ENCODE peak calls at places on chromosomes 7 and 10, in nine cellular contexts. One of them, this sample, is unnamed.

GRCh38 chr10:102120142-102120986 is at the start of gene LDB1:
- DNase-seq in GM23248: peak
- DNase-seq in pancreas: peak
- DNase-seq in Karpas-422: peak
- DNase-seq in GM12878: no peak
- DNase-seq in CD4-positive, alpha-beta memory T cell: peak
- DNase-seq in coronary artery: peak
- DNase-seq in AG04450: peak
- DNase-seq in left ventricle myocardium inferior: peak
- DNase-seq in this sample: peak

GRCh38 chr7:129959480-129960332 is 6.9 kb upstream of the UBE2H start:
- DNase-seq in GM23248: no peak
- DNase-seq in pancreas: no peak
- DNase-seq in Karpas-422: no peak
- DNase-seq in GM12878: no peak
- DNase-seq in CD4-positive, alpha-beta memory T cell: no peak
- DNase-seq in coronary artery: no peak
- DNase-seq in AG04450: no peak
- DNase-seq in left ventricle myocardium inferior: no peak
- DNase-seq in this sample: no peak

GRCh38 chr10:125159932-125160855 is at the start of gene CTBP2:
- DNase-seq in GM23248: peak
- DNase-seq in pancreas: peak
- DNase-seq in Karpas-422: no peak
- DNase-seq in GM12878: no peak
- DNase-seq in CD4-positive, alpha-beta memory T cell: no peak
- DNase-seq in coronary artery: peak
- DNase-seq in AG04450: no peak
- DNase-seq in left ventricle myocardium inferior: peak
- DNase-seq in this sample: peak

GRCh38 chr10:21510218-21511070 is 15.0 kb downstream of the SKIDA1 start:
- DNase-seq in GM23248: peak
- DNase-seq in pancreas: no peak
- DNase-seq in Karpas-422: no peak
- DNase-seq in GM12878: no peak
- DNase-seq in CD4-positive, alpha-beta memory T cell: no peak
- DNase-seq in coronary artery: no peak
- DNase-seq in AG04450: no peak
- DNase-seq in left ventricle myocardium inferior: no peak
- DNase-seq in this sample: no peak

GRCh38 chr7:98978672-98979071 is 100.3 kb downstream of the TRRAP start:
- DNase-seq in GM23248: no peak
- DNase-seq in pancreas: no peak
- DNase-seq in Karpas-422: no peak
- DNase-seq in GM12878: no peak
- DNase-seq in CD4-positive, alpha-beta memory T cell: no peak
- DNase-seq in coronary artery: peak
- DNase-seq in AG04450: no peak
- DNase-seq in left ventricle myocardium inferior: no peak
- DNase-seq in this sample: no peak

GRCh38 chr10:70905071-70906021 is 17.0 kb upstream of the PCBD1 start:
- DNase-seq in GM23248: no peak
- DNase-seq in pancreas: no peak
- DNase-seq in Karpas-422: no peak
- DNase-seq in GM12878: no peak
- DNase-seq in CD4-positive, alpha-beta memory T cell: no peak
- DNase-seq in coronary artery: no peak
- DNase-seq in AG04450: no peak
- DNase-seq in left ventricle myocardium inferior: no peak
- DNase-seq in this sample: no peak

GRCh38 chr7:130385600-130386066 is 5.3 kb downstream of the CPA1 start:
- DNase-seq in GM23248: no peak
- DNase-seq in pancreas: no peak
- DNase-seq in Karpas-422: no peak
- DNase-seq in GM12878: no peak
- DNase-seq in CD4-positive, alpha-beta memory T cell: no peak
- DNase-seq in coronary artery: no peak
- DNase-seq in AG04450: no peak
- DNase-seq in left ventricle myocardium inferior: no peak
- DNase-seq in this sample: no peak

GRCh38 chr10:90133606-90134005 is 432.2 kb downstream of the KIF20B start:
- DNase-seq in GM23248: no peak
- DNase-seq in pancreas: no peak
- DNase-seq in Karpas-422: no peak
- DNase-seq in GM12878: no peak
- DNase-seq in CD4-positive, alpha-beta memory T cell: no peak
- DNase-seq in coronary artery: no peak
- DNase-seq in AG04450: no peak
- DNase-seq in left ventricle myocardium inferior: no peak
- DNase-seq in this sample: no peak

GRCh38 chr7:25964483-25964961 is 187.5 kb upstream of the NFE2L3 start:
- DNase-seq in GM23248: no peak
- DNase-seq in pancreas: peak
- DNase-seq in Karpas-422: peak
- DNase-seq in GM12878: peak
- DNase-seq in CD4-positive, alpha-beta memory T cell: no peak
- DNase-seq in coronary artery: no peak
- DNase-seq in AG04450: no peak
- DNase-seq in left ventricle myocardium inferior: no peak
- DNase-seq in this sample: no peak

GRCh38 chr10:84727398-84727797 is 399.0 kb downstream of the CCSER2 start:
- DNase-seq in GM23248: no peak
- DNase-seq in pancreas: no peak
- DNase-seq in Karpas-422: no peak
- DNase-seq in GM12878: no peak
- DNase-seq in CD4-positive, alpha-beta memory T cell: no peak
- DNase-seq in coronary artery: no peak
- DNase-seq in AG04450: no peak
- DNase-seq in left ventricle myocardium inferior: no peak
- DNase-seq in this sample: no peak

GRCh38 chr10:99631496-99631895 is 11.3 kb upstream of the SLC25A28 start:
- DNase-seq in GM23248: peak
- DNase-seq in pancreas: no peak
- DNase-seq in Karpas-422: no peak
- DNase-seq in GM12878: no peak
- DNase-seq in CD4-positive, alpha-beta memory T cell: no peak
- DNase-seq in coronary artery: no peak
- DNase-seq in AG04450: no peak
- DNase-seq in left ventricle myocardium inferior: no peak
- DNase-seq in this sample: no peak

GRCh38 chr10:97584060-97584797 is at the start of gene HOGA1:
- DNase-seq in GM23248: peak
- DNase-seq in pancreas: peak
- DNase-seq in Karpas-422: peak
- DNase-seq in GM12878: no peak
- DNase-seq in CD4-positive, alpha-beta memory T cell: no peak
- DNase-seq in coronary artery: peak
- DNase-seq in AG04450: no peak
- DNase-seq in left ventricle myocardium inferior: peak
- DNase-seq in this sample: peak

GRCh38 chr10:6843477-6843876 is 263.4 kb upstream of the PRKCQ start:
- DNase-seq in GM23248: no peak
- DNase-seq in pancreas: no peak
- DNase-seq in Karpas-422: peak
- DNase-seq in GM12878: peak
- DNase-seq in CD4-positive, alpha-beta memory T cell: no peak
- DNase-seq in coronary artery: no peak
- DNase-seq in AG04450: no peak
- DNase-seq in left ventricle myocardium inferior: no peak
- DNase-seq in this sample: peak

GRCh38 chr7:149875396-149875795 is 1.6 kb downstream of the ATP6V0E2 start:
- DNase-seq in GM23248: no peak
- DNase-seq in pancreas: no peak
- DNase-seq in Karpas-422: no peak
- DNase-seq in GM12878: no peak
- DNase-seq in CD4-positive, alpha-beta memory T cell: no peak
- DNase-seq in coronary artery: peak
- DNase-seq in AG04450: no peak
- DNase-seq in left ventricle myocardium inferior: no peak
- DNase-seq in this sample: no peak

GRCh38 chr7:128809363-128809762 is 17.6 kb downstream of the CCDC136 start:
- DNase-seq in GM23248: no peak
- DNase-seq in pancreas: no peak
- DNase-seq in Karpas-422: no peak
- DNase-seq in GM12878: no peak
- DNase-seq in CD4-positive, alpha-beta memory T cell: no peak
- DNase-seq in coronary artery: no peak
- DNase-seq in AG04450: no peak
- DNase-seq in left ventricle myocardium inferior: no peak
- DNase-seq in this sample: no peak

GRCh38 chr7:128812514-128813168 is 17.6 kb upstream of the FLNC start:
- DNase-seq in GM23248: no peak
- DNase-seq in pancreas: peak
- DNase-seq in Karpas-422: no peak
- DNase-seq in GM12878: no peak
- DNase-seq in CD4-positive, alpha-beta memory T cell: no peak
- DNase-seq in coronary artery: no peak
- DNase-seq in AG04450: no peak
- DNase-seq in left ventricle myocardium inferior: peak
- DNase-seq in this sample: peak

GRCh38 chr7:128811631-128812430 is 18.4 kb upstream of the FLNC start:
- DNase-seq in GM23248: no peak
- DNase-seq in pancreas: no peak
- DNase-seq in Karpas-422: no peak
- DNase-seq in GM12878: no peak
- DNase-seq in CD4-positive, alpha-beta memory T cell: no peak
- DNase-seq in coronary artery: no peak
- DNase-seq in AG04450: no peak
- DNase-seq in left ventricle myocardium inferior: no peak
- DNase-seq in this sample: no peak

GRCh38 chr7:128810997-128811396 is 19.2 kb upstream of the FLNC start:
- DNase-seq in GM23248: no peak
- DNase-seq in pancreas: no peak
- DNase-seq in Karpas-422: no peak
- DNase-seq in GM12878: no peak
- DNase-seq in CD4-positive, alpha-beta memory T cell: no peak
- DNase-seq in coronary artery: no peak
- DNase-seq in AG04450: no peak
- DNase-seq in left ventricle myocardium inferior: no peak
- DNase-seq in this sample: no peak

GRCh38 chr7:128810473-128810872 is 18.7 kb downstream of the CCDC136 start:
- DNase-seq in GM23248: peak
- DNase-seq in pancreas: no peak
- DNase-seq in Karpas-422: no peak
- DNase-seq in GM12878: no peak
- DNase-seq in CD4-positive, alpha-beta memory T cell: no peak
- DNase-seq in coronary artery: no peak
- DNase-seq in AG04450: no peak
- DNase-seq in left ventricle myocardium inferior: no peak
- DNase-seq in this sample: no peak
- H3K27ac ChIP-seq in GM23248: no peak
- H3K27ac ChIP-seq in pancreas: no peak
- H3K27ac ChIP-seq in Karpas-422: no peak
- H3K27ac ChIP-seq in GM12878: no peak
- H3K27ac ChIP-seq in CD4-positive, alpha-beta memory T cell: no peak
- H3K27ac ChIP-seq in coronary artery: no peak
- H3K27ac ChIP-seq in AG04450: no peak
- H3K27ac ChIP-seq in left ventricle myocardium inferior: no peak
- H3K27ac ChIP-seq in this sample: no peak

GRCh38 chr10:88390041-88390440 is 193.1 kb downstream of the RNLS start:
- DNase-seq in GM23248: no peak
- DNase-seq in pancreas: no peak
- DNase-seq in Karpas-422: no peak
- DNase-seq in GM12878: no peak
- DNase-seq in CD4-positive, alpha-beta memory T cell: no peak
- DNase-seq in coronary artery: no peak
- DNase-seq in AG04450: no peak
- DNase-seq in left ventricle myocardium inferior: no peak
- DNase-seq in this sample: no peak
- H3K27ac ChIP-seq in GM23248: no peak
- H3K27ac ChIP-seq in pancreas: no peak
- H3K27ac ChIP-seq in Karpas-422: peak
- H3K27ac ChIP-seq in GM12878: peak
- H3K27ac ChIP-seq in CD4-positive, alpha-beta memory T cell: no peak
- H3K27ac ChIP-seq in coronary artery: no peak
- H3K27ac ChIP-seq in AG04450: no peak
- H3K27ac ChIP-seq in left ventricle myocardium inferior: peak
- H3K27ac ChIP-seq in this sample: no peak

GRCh38 chr10:32976338-32976737 is 18.3 kb upstream of the ITGB1 start:
- DNase-seq in GM23248: no peak
- DNase-seq in pancreas: no peak
- DNase-seq in Karpas-422: no peak
- DNase-seq in GM12878: no peak
- DNase-seq in CD4-positive, alpha-beta memory T cell: no peak
- DNase-seq in coronary artery: no peak
- DNase-seq in AG04450: no peak
- DNase-seq in left ventricle myocardium inferior: no peak
- DNase-seq in this sample: no peak

GRCh38 chr10:32972454-32972853 is 14.4 kb upstream of the ITGB1 start:
- DNase-seq in GM23248: no peak
- DNase-seq in pancreas: no peak
- DNase-seq in Karpas-422: peak
- DNase-seq in GM12878: no peak
- DNase-seq in CD4-positive, alpha-beta memory T cell: no peak
- DNase-seq in coronary artery: no peak
- DNase-seq in AG04450: no peak
- DNase-seq in left ventricle myocardium inferior: no peak
- DNase-seq in this sample: no peak

GRCh38 chr10:32971536-32972091 is 13.6 kb upstream of the ITGB1 start:
- DNase-seq in GM23248: no peak
- DNase-seq in pancreas: peak
- DNase-seq in Karpas-422: peak
- DNase-seq in GM12878: no peak
- DNase-seq in CD4-positive, alpha-beta memory T cell: no peak
- DNase-seq in coronary artery: no peak
- DNase-seq in AG04450: no peak
- DNase-seq in left ventricle myocardium inferior: no peak
- DNase-seq in this sample: no peak

GRCh38 chr10:32970910-32971309 is 12.9 kb upstream of the ITGB1 start:
- DNase-seq in GM23248: no peak
- DNase-seq in pancreas: no peak
- DNase-seq in Karpas-422: peak
- DNase-seq in GM12878: no peak
- DNase-seq in CD4-positive, alpha-beta memory T cell: no peak
- DNase-seq in coronary artery: no peak
- DNase-seq in AG04450: no peak
- DNase-seq in left ventricle myocardium inferior: no peak
- DNase-seq in this sample: no peak

DNA sequence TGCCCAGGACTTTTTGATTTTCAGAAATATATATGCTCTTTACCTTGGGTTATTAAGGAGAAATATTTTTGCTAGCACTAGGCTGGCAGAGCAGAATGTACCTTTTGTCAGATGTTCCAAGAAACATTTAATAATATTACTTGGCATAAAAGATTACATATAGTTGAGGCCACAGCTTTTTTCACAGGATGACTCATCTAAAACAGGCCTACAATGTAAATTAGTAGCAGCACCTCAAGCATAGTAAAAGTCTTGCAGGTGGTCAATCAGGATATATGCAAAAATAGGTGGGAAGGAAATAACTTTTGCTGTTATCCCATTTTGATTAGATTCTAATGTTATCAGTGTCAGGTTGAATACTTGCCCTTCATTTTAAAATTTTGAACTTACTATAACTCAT is 14.9 kb upstream of the ITGB1 start:
- DNase-seq in GM23248: no peak
- DNase-seq in pancreas: no peak
- DNase-seq in Karpas-422: peak
- DNase-seq in GM12878: no peak
- DNase-seq in CD4-positive, alpha-beta memory T cell: no peak
- DNase-seq in coronary artery: no peak
- DNase-seq in AG04450: no peak
- DNase-seq in left ventricle myocardium inferior: no peak
- DNase-seq in this sample: no peak
- H3K27ac ChIP-seq in GM23248: no peak
- H3K27ac ChIP-seq in pancreas: no peak
- H3K27ac ChIP-seq in Karpas-422: peak
- H3K27ac ChIP-seq in GM12878: no peak
- H3K27ac ChIP-seq in CD4-positive, alpha-beta memory T cell: no peak
- H3K27ac ChIP-seq in coronary artery: no peak
- H3K27ac ChIP-seq in AG04450: no peak
- H3K27ac ChIP-seq in left ventricle myocardium inferior: no peak
- H3K27ac ChIP-seq in this sample: no peak

GRCh38 chr10:28555358-28555757 is 22.4 kb downstream of the WAC start:
- DNase-seq in GM23248: no peak
- DNase-seq in pancreas: no peak
- DNase-seq in Karpas-422: no peak
- DNase-seq in GM12878: no peak
- DNase-seq in CD4-positive, alpha-beta memory T cell: no peak
- DNase-seq in coronary artery: no peak
- DNase-seq in AG04450: no peak
- DNase-seq in left ventricle myocardium inferior: no peak
- DNase-seq in this sample: no peak
- H3K27ac ChIP-seq in GM23248: no peak
- H3K27ac ChIP-seq in pancreas: no peak
- H3K27ac ChIP-seq in Karpas-422: no peak
- H3K27ac ChIP-seq in GM12878: no peak
- H3K27ac ChIP-seq in CD4-positive, alpha-beta memory T cell: no peak
- H3K27ac ChIP-seq in coronary artery: no peak
- H3K27ac ChIP-seq in AG04450: no peak
- H3K27ac ChIP-seq in left ventricle myocardium inferior: no peak
- H3K27ac ChIP-seq in this sample: no peak